ENCODE peak calls at places on chromosomes 6 and 20, in seven cellular contexts. X is heart right ventricle; F is stimulated activated CD8-positive, alpha-beta memory T cell treated with anti-CD3 and anti-CD28 coated beads, Interleukin-15, amount 100 ng/mL, for 1 hour; S is DMS 273 treated with DMSO at 0.1 percent for 48 hours; V is ovary; U is H9; I is amniotic stem cell. E is an unnamed sample.

GRCh38 chr20:49538950-49539349 is 29.0 kb downstream of the PTGIS start:
- DNase-seq in X (no peak), F (no peak), S (no peak), V (no peak), U (no peak), I (no peak), E (no peak)

GRCh38 chr20:51322164-51322707 is 220.3 kb downstream of the NFATC2 start:
- DNase-seq in X (no peak), F (no peak), S (no peak), V (no peak), U (no peak), I (no peak), E (no peak)

GRCh38 chr6:47603995-47604394 is 94.4 kb upstream of the ADGRF4 start:
- DNase-seq in X (no peak), F (no peak), S (no peak), V (no peak), U (no peak), I (no peak), E (no peak)

GRCh38 chr20:23544133-23544532 is 24.2 kb downstream of the CST9L start:
- DNase-seq in X (no peak), F (no peak), S (no peak), V (no peak), U (no peak), I (no peak), E (no peak)

GRCh38 chr6:121443953-121444590 is 8.6 kb downstream of the GJA1 start:
- DNase-seq in X (no peak), F (no peak), S (no peak), V (no peak), U (no peak), I (no peak), E (no peak)

GRCh38 chr6:128370072-128370471 is 150.3 kb downstream of the PTPRK start:
- DNase-seq in X (no peak), F (no peak), S (no peak), V (no peak), U (no peak), I (peak; percentile 14), E (no peak)

GRCh38 chr6:34473967-34474366 is 8.1 kb downstream of the PACSIN1 start:
- DNase-seq in X (no peak), F (no peak), S (no peak), V (no peak), U (no peak), I (no peak), E (no peak)

GRCh38 chr20:62010551-62011402 is 54.9 kb downstream of the TAF4 start:
- DNase-seq in X (peak; percentile 40), F (peak; percentile 40), S (no peak), V (peak; percentile 54), U (peak; percentile 61), I (peak; percentile 39), E (no peak)